ENCODE peak calls at places on chromosomes 7 and 10, in eight cellular contexts. One of them, this sample, is unnamed.

GRCh38 chr10:96858038-96858705 is 26.1 kb downstream of the LCOR start:
- DNase-seq in heart right ventricle: no peak
- DNase-seq in thoracic aorta: no peak
- DNase-seq in upper lobe of left lung: no peak
- DNase-seq in adrenal gland: no peak
- DNase-seq in CD4-positive, alpha-beta T cell: no peak
- DNase-seq in gastrocnemius medialis: no peak
- DNase-seq in prostate gland: no peak
- DNase-seq in this sample: no peak

GRCh38 chr7:152869677-152870051 is 110.1 kb downstream of the ACTR3B start:
- DNase-seq in heart right ventricle: no peak
- DNase-seq in thoracic aorta: no peak
- DNase-seq in upper lobe of left lung: peak; percentile 66
- DNase-seq in adrenal gland: no peak
- DNase-seq in CD4-positive, alpha-beta T cell: no peak
- DNase-seq in gastrocnemius medialis: no peak
- DNase-seq in prostate gland: no peak
- DNase-seq in this sample: no peak

GRCh38 chr7:116969371-116969902 is 16.1 kb downstream of the ST7 start:
- DNase-seq in heart right ventricle: no peak
- DNase-seq in thoracic aorta: no peak
- DNase-seq in upper lobe of left lung: no peak
- DNase-seq in adrenal gland: no peak
- DNase-seq in CD4-positive, alpha-beta T cell: no peak
- DNase-seq in gastrocnemius medialis: no peak
- DNase-seq in prostate gland: no peak
- DNase-seq in this sample: no peak

GRCh38 chr10:126598009-126598408 is 72.5 kb downstream of the C10orf90 start:
- DNase-seq in heart right ventricle: no peak
- DNase-seq in thoracic aorta: no peak
- DNase-seq in upper lobe of left lung: no peak
- DNase-seq in adrenal gland: no peak
- DNase-seq in CD4-positive, alpha-beta T cell: no peak
- DNase-seq in gastrocnemius medialis: no peak
- DNase-seq in prostate gland: peak; percentile 10
- DNase-seq in this sample: no peak

GRCh38 chr10:1255166-1255565 is 199.0 kb downstream of the WDR37 start:
- DNase-seq in heart right ventricle: no peak
- DNase-seq in thoracic aorta: no peak
- DNase-seq in upper lobe of left lung: no peak
- DNase-seq in adrenal gland: no peak
- DNase-seq in CD4-positive, alpha-beta T cell: no peak
- DNase-seq in gastrocnemius medialis: no peak
- DNase-seq in prostate gland: no peak
- DNase-seq in this sample: no peak

GRCh38 chr7:79529214-79529895 is 75.9 kb upstream of the MAGI2 start:
- DNase-seq in heart right ventricle: no peak
- DNase-seq in thoracic aorta: no peak
- DNase-seq in upper lobe of left lung: no peak
- DNase-seq in adrenal gland: no peak
- DNase-seq in CD4-positive, alpha-beta T cell: no peak
- DNase-seq in gastrocnemius medialis: no peak
- DNase-seq in prostate gland: no peak
- DNase-seq in this sample: no peak

GRCh38 chr10:100715445-100716385 is 29.7 kb upstream of the PAX2 start:
- DNase-seq in heart right ventricle: no peak
- DNase-seq in thoracic aorta: no peak
- DNase-seq in upper lobe of left lung: peak; percentile 77
- DNase-seq in adrenal gland: no peak
- DNase-seq in CD4-positive, alpha-beta T cell: no peak
- DNase-seq in gastrocnemius medialis: no peak
- DNase-seq in prostate gland: no peak
- DNase-seq in this sample: no peak

GRCh38 chr7:2260820-2261219 is 18.8 kb downstream of the NUDT1 start:
- DNase-seq in heart right ventricle: no peak
- DNase-seq in thoracic aorta: no peak
- DNase-seq in upper lobe of left lung: peak; percentile 84
- DNase-seq in adrenal gland: no peak
- DNase-seq in CD4-positive, alpha-beta T cell: no peak
- DNase-seq in gastrocnemius medialis: no peak
- DNase-seq in prostate gland: no peak
- DNase-seq in this sample: no peak

GRCh38 chr10:101367569-101368453 is 13.8 kb downstream of the BTRC start:
- DNase-seq in heart right ventricle: no peak
- DNase-seq in thoracic aorta: no peak
- DNase-seq in upper lobe of left lung: no peak
- DNase-seq in adrenal gland: no peak
- DNase-seq in CD4-positive, alpha-beta T cell: no peak
- DNase-seq in gastrocnemius medialis: no peak
- DNase-seq in prostate gland: no peak
- DNase-seq in this sample: no peak

GRCh38 chr7:28151965-28152364 is 28.6 kb downstream of the JAZF1 start:
- DNase-seq in heart right ventricle: no peak
- DNase-seq in thoracic aorta: no peak
- DNase-seq in upper lobe of left lung: no peak
- DNase-seq in adrenal gland: no peak
- DNase-seq in CD4-positive, alpha-beta T cell: no peak
- DNase-seq in gastrocnemius medialis: no peak
- DNase-seq in prostate gland: no peak
- DNase-seq in this sample: no peak

DNA sequence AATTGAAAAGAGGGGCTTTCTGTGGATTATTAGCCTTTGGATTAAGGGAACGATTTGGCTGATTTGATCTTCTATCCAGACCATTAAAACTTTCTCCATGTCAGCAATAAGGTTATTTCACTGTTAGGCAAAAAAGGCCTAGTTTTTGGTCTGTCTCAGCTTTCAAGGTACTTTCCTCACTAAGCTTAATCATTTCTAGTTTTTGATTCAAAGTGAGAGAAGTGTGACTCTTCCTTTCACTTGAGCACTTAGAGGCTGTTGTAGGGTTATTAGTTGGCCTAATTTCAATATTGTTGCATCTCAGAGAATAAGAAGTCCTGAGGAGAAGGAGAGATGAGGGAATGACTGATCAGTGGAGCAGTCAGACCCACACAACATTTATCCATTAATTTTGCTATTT is 596.0 kb upstream of the TPK1 start:
- DNase-seq in heart right ventricle: no peak
- DNase-seq in thoracic aorta: no peak
- DNase-seq in upper lobe of left lung: no peak
- DNase-seq in adrenal gland: no peak
- DNase-seq in CD4-positive, alpha-beta T cell: no peak
- DNase-seq in gastrocnemius medialis: no peak
- DNase-seq in prostate gland: no peak
- DNase-seq in this sample: no peak
- H3K9me3 ChIP-seq in heart right ventricle: no peaks in the 10 kb centered on the region
- H3K9me3 ChIP-seq in thoracic aorta: no peaks in the 10 kb centered on the region
- H3K9me3 ChIP-seq in upper lobe of left lung: no peaks in the 10 kb centered on the region
- H3K9me3 ChIP-seq in adrenal gland: no peaks in the 10 kb centered on the region
- H3K9me3 ChIP-seq in CD4-positive, alpha-beta T cell: no peaks in the 10 kb centered on the region
- H3K9me3 ChIP-seq in gastrocnemius medialis: no peaks in the 10 kb centered on the region
- H3K9me3 ChIP-seq in prostate gland: no peaks in the 10 kb centered on the region
- H3K9me3 ChIP-seq in this sample: peaks cover 8% of the 10 kb centered on the region

GRCh38 chr10:118106426-118106825 is 59.7 kb upstream of the RAB11FIP2 start:
- DNase-seq in heart right ventricle: no peak
- DNase-seq in thoracic aorta: no peak
- DNase-seq in upper lobe of left lung: no peak
- DNase-seq in adrenal gland: no peak
- DNase-seq in CD4-positive, alpha-beta T cell: no peak
- DNase-seq in gastrocnemius medialis: no peak
- DNase-seq in prostate gland: no peak
- DNase-seq in this sample: no peak

GRCh38 chr10:118107541-118107940 is 60.8 kb upstream of the RAB11FIP2 start:
- DNase-seq in heart right ventricle: no peak
- DNase-seq in thoracic aorta: no peak
- DNase-seq in upper lobe of left lung: no peak
- DNase-seq in adrenal gland: no peak
- DNase-seq in CD4-positive, alpha-beta T cell: no peak
- DNase-seq in gastrocnemius medialis: no peak
- DNase-seq in prostate gland: no peak
- DNase-seq in this sample: no peak

GRCh38 chr10:118107040-118107439 is 60.3 kb upstream of the RAB11FIP2 start:
- DNase-seq in heart right ventricle: no peak
- DNase-seq in thoracic aorta: no peak
- DNase-seq in upper lobe of left lung: no peak
- DNase-seq in adrenal gland: no peak
- DNase-seq in CD4-positive, alpha-beta T cell: no peak
- DNase-seq in gastrocnemius medialis: no peak
- DNase-seq in prostate gland: no peak
- DNase-seq in this sample: no peak

GRCh38 chr10:118101501-118101900 is 54.8 kb upstream of the RAB11FIP2 start:
- DNase-seq in heart right ventricle: no peak
- DNase-seq in thoracic aorta: no peak
- DNase-seq in upper lobe of left lung: no peak
- DNase-seq in adrenal gland: no peak
- DNase-seq in CD4-positive, alpha-beta T cell: no peak
- DNase-seq in gastrocnemius medialis: no peak
- DNase-seq in prostate gland: no peak
- DNase-seq in this sample: no peak

GRCh38 chr10:118102116-118102515 is 55.4 kb upstream of the RAB11FIP2 start:
- DNase-seq in heart right ventricle: no peak
- DNase-seq in thoracic aorta: no peak
- DNase-seq in upper lobe of left lung: no peak
- DNase-seq in adrenal gland: no peak
- DNase-seq in CD4-positive, alpha-beta T cell: no peak
- DNase-seq in gastrocnemius medialis: no peak
- DNase-seq in prostate gland: no peak
- DNase-seq in this sample: no peak
- TF ChIP-seq CTCF in heart right ventricle: no peak
- TF ChIP-seq CTCF in thoracic aorta: no peak
- TF ChIP-seq CTCF in upper lobe of left lung: no peak
- TF ChIP-seq CTCF in adrenal gland: no peak
- TF ChIP-seq CTCF in CD4-positive, alpha-beta T cell: no peak
- TF ChIP-seq CTCF in gastrocnemius medialis: no peak
- TF ChIP-seq CTCF in prostate gland: no peak
- TF ChIP-seq CTCF in this sample: no peak

GRCh38 chr10:123821136-123821535 is 70.5 kb downstream of the CPXM2 start:
- DNase-seq in heart right ventricle: no peak
- DNase-seq in thoracic aorta: no peak
- DNase-seq in upper lobe of left lung: no peak
- DNase-seq in adrenal gland: no peak
- DNase-seq in CD4-positive, alpha-beta T cell: no peak
- DNase-seq in gastrocnemius medialis: no peak
- DNase-seq in prostate gland: no peak
- DNase-seq in this sample: no peak
- H3K9me3 ChIP-seq in heart right ventricle: no peaks in the 10 kb centered on the region
- H3K9me3 ChIP-seq in thoracic aorta: no peaks in the 10 kb centered on the region
- H3K9me3 ChIP-seq in upper lobe of left lung: no peaks in the 10 kb centered on the region
- H3K9me3 ChIP-seq in adrenal gland: no peaks in the 10 kb centered on the region
- H3K9me3 ChIP-seq in CD4-positive, alpha-beta T cell: no peaks in the 10 kb centered on the region
- H3K9me3 ChIP-seq in gastrocnemius medialis: no peaks in the 10 kb centered on the region
- H3K9me3 ChIP-seq in prostate gland: no peaks in the 10 kb centered on the region
- H3K9me3 ChIP-seq in this sample: no peaks in the 10 kb centered on the region

DNA sequence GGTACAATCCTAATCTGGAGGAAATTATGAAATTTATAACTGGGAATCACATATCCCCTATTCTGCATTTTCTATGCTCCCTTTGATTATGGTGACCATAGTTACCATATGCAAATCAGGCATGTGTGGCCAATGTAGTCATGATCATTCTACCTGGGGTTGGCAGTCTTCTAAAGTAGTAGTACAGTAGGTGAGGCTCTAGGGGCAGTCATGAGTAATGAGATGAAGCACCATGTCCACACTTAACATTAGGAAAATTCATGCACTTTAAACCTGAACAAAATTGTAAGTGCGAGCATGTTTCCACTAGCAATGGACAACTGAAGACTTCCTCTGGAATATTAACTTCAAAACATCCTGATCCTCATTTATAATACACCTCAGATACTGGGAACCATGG is 545.9 kb downstream of the SUGCT start:
- DNase-seq in heart right ventricle: no peak
- DNase-seq in thoracic aorta: no peak
- DNase-seq in upper lobe of left lung: no peak
- DNase-seq in adrenal gland: no peak
- DNase-seq in CD4-positive, alpha-beta T cell: no peak
- DNase-seq in gastrocnemius medialis: no peak
- DNase-seq in prostate gland: no peak
- DNase-seq in this sample: no peak
- TF ChIP-seq CTCF in heart right ventricle: peak; percentile 41
- TF ChIP-seq CTCF in thoracic aorta: peak; percentile 20
- TF ChIP-seq CTCF in upper lobe of left lung: peak; percentile 15
- TF ChIP-seq CTCF in adrenal gland: no peak
- TF ChIP-seq CTCF in CD4-positive, alpha-beta T cell: no peak
- TF ChIP-seq CTCF in gastrocnemius medialis: no peak
- TF ChIP-seq CTCF in prostate gland: no peak
- TF ChIP-seq CTCF in this sample: peak; percentile 43

DNA sequence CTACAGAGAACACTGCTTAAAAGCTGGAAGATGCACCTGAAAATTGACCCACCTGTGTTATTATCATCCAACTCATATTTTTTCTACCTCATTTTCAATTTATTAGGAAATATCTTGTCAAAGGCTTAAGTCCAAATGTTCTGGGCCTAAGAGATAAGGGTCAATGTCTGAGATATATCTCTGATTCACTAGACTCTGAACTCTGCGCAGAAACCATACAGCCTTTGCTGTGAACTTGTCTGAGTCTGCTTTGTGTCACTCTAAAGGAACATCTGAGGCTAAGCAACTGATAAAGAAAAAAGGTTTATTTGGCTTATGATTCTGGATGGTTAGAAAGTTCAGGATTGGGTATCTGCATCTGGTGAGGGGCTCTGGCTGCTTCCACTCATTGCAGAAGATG is 3.7 kb downstream of the PON1 start:
- DNase-seq in heart right ventricle: no peak
- DNase-seq in thoracic aorta: no peak
- DNase-seq in upper lobe of left lung: no peak
- DNase-seq in adrenal gland: no peak
- DNase-seq in CD4-positive, alpha-beta T cell: no peak
- DNase-seq in gastrocnemius medialis: no peak
- DNase-seq in prostate gland: no peak
- DNase-seq in this sample: no peak
- H3K9me3 ChIP-seq in heart right ventricle: no peaks in the 10 kb centered on the region
- H3K9me3 ChIP-seq in thoracic aorta: no peaks in the 10 kb centered on the region
- H3K9me3 ChIP-seq in upper lobe of left lung: no peaks in the 10 kb centered on the region
- H3K9me3 ChIP-seq in adrenal gland: no peaks in the 10 kb centered on the region
- H3K9me3 ChIP-seq in CD4-positive, alpha-beta T cell: no peaks in the 10 kb centered on the region
- H3K9me3 ChIP-seq in gastrocnemius medialis: no peaks in the 10 kb centered on the region
- H3K9me3 ChIP-seq in prostate gland: no peaks in the 10 kb centered on the region
- H3K9me3 ChIP-seq in this sample: no peaks in the 10 kb centered on the region

DNA sequence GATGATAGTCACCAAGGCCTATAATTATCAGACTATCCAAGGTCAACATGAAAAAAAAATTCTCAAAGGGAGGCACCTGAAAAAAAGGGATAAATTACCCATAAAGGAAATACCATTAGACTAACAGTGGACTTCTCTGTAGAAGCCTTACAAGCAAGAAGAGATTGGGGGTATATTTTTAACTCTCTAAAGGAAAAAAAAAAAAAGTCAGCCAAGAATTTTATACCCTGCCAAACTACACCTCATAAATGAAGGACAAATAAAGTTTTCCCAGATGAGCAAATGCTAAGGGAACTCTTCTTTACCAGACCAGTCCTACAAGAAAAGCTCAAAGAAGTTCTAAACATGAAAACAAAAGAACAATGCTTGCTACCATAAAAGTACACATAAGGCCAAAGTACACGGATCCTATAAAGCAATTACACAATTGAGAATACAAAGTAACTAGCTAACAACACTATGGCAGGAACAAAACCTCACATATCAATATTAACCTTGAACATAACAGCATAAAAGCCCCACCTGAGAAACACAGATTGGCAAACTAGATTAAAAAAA is 263.1 kb downstream of the RNLS start:
- DNase-seq in heart right ventricle: no peak
- DNase-seq in thoracic aorta: no peak
- DNase-seq in upper lobe of left lung: no peak
- DNase-seq in adrenal gland: no peak
- DNase-seq in CD4-positive, alpha-beta T cell: no peak
- DNase-seq in gastrocnemius medialis: no peak
- DNase-seq in prostate gland: no peak
- DNase-seq in this sample: no peak
- TF ChIP-seq CTCF in heart right ventricle: no peak
- TF ChIP-seq CTCF in thoracic aorta: no peak
- TF ChIP-seq CTCF in upper lobe of left lung: no peak
- TF ChIP-seq CTCF in adrenal gland: no peak
- TF ChIP-seq CTCF in CD4-positive, alpha-beta T cell: no peak
- TF ChIP-seq CTCF in gastrocnemius medialis: no peak
- TF ChIP-seq CTCF in prostate gland: no peak
- TF ChIP-seq CTCF in this sample: no peak